ENCODE peak calls at places on chromosomes 5 and 9, in ten cellular contexts. F, Y, D, C, Q, A, E, P, L and T are unnamed samples.
A peak's percentile ranks its signal among the peaks of the same experiment; 100 is the strongest.

GRCh38 chr9:115944166-115944948 is 209.2 kb upstream of the PAPPA start:
- DNase-seq in F (no peak), Y (peak; percentile 100), D (peak; percentile 100), C (no peak), Q (peak; percentile 100), A (peak; percentile 69), E (peak; percentile 97), P (peak; percentile 67), L (peak; percentile 100), T (peak; percentile 100)

GRCh38 chr5:23684103-23684502 is 176.7 kb downstream of the PRDM9 start:
- DNase-seq in F (no peak), Y (peak; percentile 0), D (no peak), C (no peak), Q (no peak), A (no peak), E (no peak), P (no peak), L (no peak), T (no peak)

GRCh38 chr5:137605377-137605776 is 106.3 kb upstream of the SPOCK1 start:
- DNase-seq in F (peak; percentile 62), Y (peak; percentile 25), D (peak; percentile 9), C (no peak), Q (peak; percentile 35), A (no peak), E (peak; percentile 17), P (no peak), L (no peak), T (peak; percentile 32)

GRCh38 chr5:53362521-53362941 is 117.9 kb upstream of the FST start:
- DNase-seq in F (no peak), Y (peak; percentile 98), D (peak; percentile 98), C (no peak), Q (peak; percentile 98), A (no peak), E (peak; percentile 86), P (peak; percentile 2), L (peak; percentile 98), T (peak; percentile 99)

GRCh38 chr5:137114529-137114928 is 384.6 kb downstream of the SPOCK1 start:
- DNase-seq in F (no peak), Y (peak; percentile 29), D (peak; percentile 54), C (no peak), Q (peak; percentile 83), A (no peak), E (no peak), P (no peak), L (peak; percentile 18), T (peak; percentile 28)

GRCh38 chr5:3353561-3353960 is 242.1 kb upstream of the IRX1 start:
- DNase-seq in F (no peak), Y (no peak), D (no peak), C (no peak), Q (no peak), A (no peak), E (no peak), P (no peak), L (no peak), T (no peak)

GRCh38 chr5:79829260-79829659 is 139.6 kb downstream of the CMYA5 start:
- DNase-seq in F (peak; percentile 83), Y (no peak), D (no peak), C (peak; percentile 21), Q (no peak), A (no peak), E (no peak), P (no peak), L (no peak), T (no peak)

GRCh38 chr9:5402217-5402616 is 35.5 kb downstream of the PLGRKT start:
- DNase-seq in F (peak; percentile 49), Y (no peak), D (no peak), C (no peak), Q (no peak), A (no peak), E (no peak), P (no peak), L (no peak), T (no peak)

DNA sequence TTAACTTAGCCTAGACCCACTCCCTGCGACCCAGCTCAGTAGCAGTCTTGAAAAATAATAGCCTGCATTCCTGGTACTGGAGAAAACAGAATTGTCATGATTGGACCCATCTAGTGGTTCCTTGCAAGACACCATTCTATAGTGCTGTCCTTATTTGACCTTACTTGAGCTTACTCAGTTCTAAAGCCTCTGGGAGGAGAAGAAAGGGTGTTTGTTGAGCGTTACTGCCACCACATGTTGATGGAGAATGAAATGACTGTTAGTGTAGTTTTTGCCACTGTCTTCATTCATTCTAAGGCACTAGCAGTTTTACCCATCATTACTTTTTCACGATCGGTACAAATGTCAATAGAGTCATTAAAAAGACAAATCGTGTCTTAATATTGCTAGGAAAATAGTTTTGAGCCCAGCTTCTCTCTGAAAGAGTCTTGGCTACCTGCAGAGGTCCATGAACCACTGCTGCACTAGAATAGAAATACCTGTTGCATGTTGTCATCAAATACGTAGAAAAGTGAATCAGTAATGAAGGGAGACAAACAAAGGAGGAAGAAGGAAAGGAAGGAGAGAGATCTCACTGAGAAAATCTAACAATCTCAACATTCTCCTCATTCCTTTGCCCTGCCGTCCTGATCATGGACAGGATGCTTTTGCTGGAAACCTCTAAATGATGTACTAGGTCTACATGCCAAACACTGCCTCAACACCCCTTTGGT is 96.0 kb downstream of the LIX1 start:
- DNase-seq in F (peak; percentile 27), Y (peak; percentile 32), D (peak; percentile 43), C (no peak), Q (peak; percentile 15), A (no peak), E (peak; percentile 36), P (no peak), L (peak; percentile 13), T (peak; percentile 30)
- TF ChIP-seq CTCF in F (no peak), Y (no peak), D (no peak), C (no peak), Q (no peak), A (no peak), E (no peak), P (no peak), L (peak; percentile 2), T (no peak)

GRCh38 chr5:139668064-139668880 is 20.1 kb downstream of the CXXC5 start:
- DNase-seq in F (peak; percentile 82), Y (no peak), D (peak; percentile 52), C (no peak), Q (peak; percentile 58), A (no peak), E (no peak), P (peak; percentile 61), L (no peak), T (peak; percentile 54)

GRCh38 chr5:139668924-139669680 is 21.0 kb downstream of the CXXC5 start:
- DNase-seq in F (no peak), Y (no peak), D (no peak), C (no peak), Q (no peak), A (no peak), E (no peak), P (no peak), L (no peak), T (no peak)

GRCh38 chr5:139671096-139671841 is 23.1 kb downstream of the CXXC5 start:
- DNase-seq in F (no peak), Y (no peak), D (peak; percentile 43), C (no peak), Q (peak; percentile 71), A (peak; percentile 83), E (no peak), P (no peak), L (no peak), T (no peak)

GRCh38 chr5:139669681-139670368 is 21.7 kb downstream of the CXXC5 start:
- DNase-seq in F (no peak), Y (no peak), D (no peak), C (no peak), Q (no peak), A (no peak), E (no peak), P (peak; percentile 87), L (no peak), T (no peak)

DNA sequence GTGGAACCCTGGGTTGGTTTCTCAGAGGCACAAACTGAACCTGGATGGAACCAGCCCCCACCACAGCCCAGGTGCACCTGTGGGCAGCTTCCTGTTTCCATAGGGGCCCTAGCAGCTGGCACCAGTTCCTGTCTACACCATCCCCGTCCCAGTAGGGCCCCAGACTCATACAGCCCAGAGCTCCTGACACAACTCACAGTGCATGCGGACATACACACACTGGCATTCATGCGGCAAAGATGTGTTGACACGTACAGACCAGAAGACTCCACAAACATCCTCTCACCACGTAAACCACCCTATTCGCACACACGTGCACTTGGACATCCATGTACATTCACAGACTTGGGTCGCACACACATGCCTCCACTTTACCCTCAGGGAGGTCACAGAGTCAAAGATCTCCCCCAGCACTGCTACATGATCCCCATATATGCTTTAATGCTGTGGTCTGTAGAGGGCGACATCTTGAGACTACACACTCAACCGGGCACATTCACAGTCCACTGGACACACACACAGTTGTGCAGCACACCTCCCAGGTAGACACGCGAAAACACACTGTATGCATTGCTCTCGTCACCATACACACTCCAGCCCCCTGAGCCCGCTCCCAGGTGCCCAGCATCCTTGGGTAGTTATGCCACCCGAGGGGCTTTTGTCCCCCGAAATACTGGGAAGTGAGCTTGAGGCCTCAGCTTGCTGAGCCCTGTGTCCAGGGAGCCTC is 22.4 kb downstream of the CXXC5 start:
- DNase-seq in F (no peak), Y (no peak), D (no peak), C (no peak), Q (peak; percentile 73), A (no peak), E (no peak), P (no peak), L (no peak), T (no peak)
- H3K4me3 ChIP-seq in F (no peak overlapping the region), Y (no peak overlapping the region), D (no peak overlapping the region), C (no peak overlapping the region), Q (no peak overlapping the region), A (no peak overlapping the region), E (no peak overlapping the region), P (no peak overlapping the region), L (no peak overlapping the region), T (no peak overlapping the region)

GRCh38 chr5:141961466-141961865 is 3.5 kb upstream of the PCDH12 start:
- DNase-seq in F (no peak), Y (no peak), D (no peak), C (no peak), Q (no peak), A (no peak), E (no peak), P (no peak), L (no peak), T (no peak)

GRCh38 chr5:141960449-141961323 is 2.7 kb upstream of the PCDH12 start:
- DNase-seq in F (peak; percentile 92), Y (peak; percentile 85), D (peak; percentile 88), C (peak; percentile 50), Q (peak; percentile 59), A (peak; percentile 92), E (peak; percentile 78), P (peak; percentile 90), L (peak; percentile 70), T (peak; percentile 76)

GRCh38 chr5:141958773-141959172 is 771 bp upstream of the PCDH12 start:
- DNase-seq in F (no peak), Y (peak; percentile 74), D (peak; percentile 70), C (no peak), Q (no peak), A (peak; percentile 54), E (no peak), P (no peak), L (no peak), T (peak; percentile 32)

GRCh38 chr5:141958113-141958512 is at the start of gene PCDH12:
- DNase-seq in F (peak; percentile 42), Y (peak; percentile 78), D (peak; percentile 55), C (no peak), Q (no peak), A (peak; percentile 82), E (no peak), P (no peak), L (no peak), T (no peak)

DNA sequence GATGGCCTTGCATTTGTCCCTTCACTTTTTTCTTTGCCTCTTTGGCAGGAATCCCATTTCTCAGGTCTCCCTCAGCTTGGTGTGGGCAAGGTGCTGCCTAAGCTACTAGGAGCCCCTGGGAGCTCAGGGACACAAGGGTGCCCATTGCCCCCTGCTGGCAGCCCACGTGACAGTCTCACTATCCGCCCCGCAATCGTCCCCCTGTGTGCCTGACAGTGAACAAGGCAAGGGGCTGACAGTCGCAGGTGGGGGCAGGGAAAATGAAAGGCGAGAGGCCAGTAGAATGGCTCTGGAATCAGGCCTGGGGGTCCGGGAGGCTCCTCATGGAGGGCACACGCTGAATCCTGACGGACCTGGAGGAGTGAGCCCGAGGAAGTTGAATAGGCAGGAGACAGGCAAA is 2.0 kb upstream of the PCDH12 start:
- DNase-seq in F (peak; percentile 45), Y (no peak), D (no peak), C (no peak), Q (no peak), A (peak; percentile 65), E (no peak), P (no peak), L (no peak), T (no peak)
- TF ChIP-seq CTCF in F (peak; percentile 37), Y (peak; percentile 26), D (peak; percentile 37), C (peak; percentile 55), Q (peak; percentile 32), A (no peak), E (peak; percentile 42), P (no peak), L (peak; percentile 16), T (peak; percentile 24)

GRCh38 chr5:43400082-43400481 is 12.1 kb downstream of the CCL28 start:
- DNase-seq in F (no peak), Y (peak; percentile 48), D (peak; percentile 49), C (no peak), Q (peak; percentile 29), A (no peak), E (peak; percentile 33), P (no peak), L (no peak), T (peak; percentile 13)

GRCh38 chr5:43401827-43402226 is 10.4 kb downstream of the CCL28 start:
- DNase-seq in F (peak; percentile 25), Y (peak; percentile 22), D (peak; percentile 18), C (no peak), Q (no peak), A (no peak), E (no peak), P (no peak), L (no peak), T (peak; percentile 4)

GRCh38 chr5:43396762-43397304 is 15.4 kb downstream of the CCL28 start:
- DNase-seq in F (peak; percentile 83), Y (peak; percentile 22), D (peak; percentile 28), C (no peak), Q (peak; percentile 21), A (peak; percentile 71), E (peak; percentile 21), P (peak; percentile 59), L (no peak), T (peak; percentile 5)
- H3K4me3 ChIP-seq in F (peak overlapping the region; percentile 54), Y (peak overlapping the region; percentile 52), D (peak overlapping the region; percentile 51), C (peak overlapping the region; percentile 44), Q (peak overlapping the region; percentile 62), A (peak overlapping the region; percentile 22), E (peak overlapping the region; percentile 49), P (peak overlapping the region; percentile 6), L (peak overlapping the region; percentile 57), T (peak overlapping the region; percentile 59)